ENCODE peak calls at places on chromosomes 16 and 17, in nine cellular contexts. W is A549, U is body of pancreas, O is sigmoid colon, E is IMR-90, Q is HCT116, V is uterus, R is stomach, M is lower leg skin. I is an unnamed sample.
A peak's percentile ranks its signal among the peaks of the same experiment; 100 is the strongest.

GRCh38 chr17:32593003-32593402 is 106.2 kb downstream of the CDK5R1 start:
- DNase-seq in W (no peak), U (no peak), O (no peak), E (no peak), Q (no peak), V (no peak), R (no peak), M (no peak), I (no peak)

GRCh38 chr16:86685071-86685470 is 106.7 kb downstream of the FOXL1 start:
- DNase-seq in W (no peak), U (no peak), O (no peak), E (no peak), Q (no peak), V (no peak), R (no peak), M (no peak), I (no peak)

GRCh38 chr17:58764373-58764772 is 8.7 kb downstream of the PPM1E start:
- DNase-seq in W (no peak), U (no peak), O (no peak), E (no peak), Q (no peak), V (no peak), R (no peak), M (no peak), I (no peak)

GRCh38 chr17:78529871-78530670 is 47.1 kb downstream of the DNAH17 start:
- DNase-seq in W (no peak), U (peak; percentile 77), O (no peak), E (no peak), Q (no peak), V (no peak), R (peak; percentile 40), M (no peak), I (no peak)

GRCh38 chr16:15440852-15441251 is 6.5 kb downstream of the BMERB1 start:
- DNase-seq in W (peak; percentile 58), U (no peak), O (no peak), E (peak; percentile 79), Q (no peak), V (no peak), R (no peak), M (no peak), I (peak; percentile 58)

GRCh38 chr17:17063546-17064122 is 21.4 kb downstream of the MPRIP start:
- DNase-seq in W (no peak), U (peak; percentile 49), O (peak; percentile 83), E (no peak), Q (no peak), V (no peak), R (peak; percentile 39), M (peak; percentile 91), I (peak; percentile 56)

GRCh38 chr17:59601130-59601529 is 18.6 kb upstream of the CLTC start:
- DNase-seq in W (no peak), U (no peak), O (no peak), E (no peak), Q (no peak), V (no peak), R (no peak), M (no peak), I (no peak)

GRCh38 chr17:33494156-33494555 is 201.1 kb upstream of the ASIC2 start:
- DNase-seq in W (no peak), U (no peak), O (no peak), E (no peak), Q (no peak), V (no peak), R (no peak), M (no peak), I (no peak)

GRCh38 chr16:1613240-1613639 is 1.1 kb downstream of the CRAMP1 start:
- DNase-seq in W (no peak), U (no peak), O (no peak), E (no peak), Q (no peak), V (no peak), R (no peak), M (no peak), I (peak; percentile 52)

GRCh38 chr16:1614226-1615102 is 2.3 kb downstream of the CRAMP1 start:
- DNase-seq in W (peak; percentile 58), U (peak; percentile 34), O (no peak), E (peak; percentile 30), Q (no peak), V (peak; percentile 17), R (peak; percentile 31), M (no peak), I (peak; percentile 77)

GRCh38 chr16:1610841-1611653 is 825 bp downstream of the IFT140 start:
- DNase-seq in W (no peak), U (no peak), O (no peak), E (no peak), Q (no peak), V (no peak), R (no peak), M (no peak), I (no peak)

GRCh38 chr16:1613728-1614225 is 1.6 kb downstream of the CRAMP1 start:
- DNase-seq in W (no peak), U (peak; percentile 35), O (no peak), E (no peak), Q (no peak), V (peak; percentile 27), R (peak; percentile 30), M (peak; percentile 88), I (peak; percentile 48)

GRCh38 chr16:1612320-1613111 is at the start of gene CRAMP1:
- DNase-seq in W (peak; percentile 38), U (peak; percentile 12), O (peak; percentile 74), E (no peak), Q (no peak), V (no peak), R (no peak), M (peak; percentile 86), I (peak; percentile 47)
- TF ChIP-seq POLR2A in W (peak; percentile 61), U (no peak), O (no peak), E (peak; percentile 82), Q (no peak), V (no peak), R (no peak), M (no peak), I (peak; percentile 69)

DNA sequence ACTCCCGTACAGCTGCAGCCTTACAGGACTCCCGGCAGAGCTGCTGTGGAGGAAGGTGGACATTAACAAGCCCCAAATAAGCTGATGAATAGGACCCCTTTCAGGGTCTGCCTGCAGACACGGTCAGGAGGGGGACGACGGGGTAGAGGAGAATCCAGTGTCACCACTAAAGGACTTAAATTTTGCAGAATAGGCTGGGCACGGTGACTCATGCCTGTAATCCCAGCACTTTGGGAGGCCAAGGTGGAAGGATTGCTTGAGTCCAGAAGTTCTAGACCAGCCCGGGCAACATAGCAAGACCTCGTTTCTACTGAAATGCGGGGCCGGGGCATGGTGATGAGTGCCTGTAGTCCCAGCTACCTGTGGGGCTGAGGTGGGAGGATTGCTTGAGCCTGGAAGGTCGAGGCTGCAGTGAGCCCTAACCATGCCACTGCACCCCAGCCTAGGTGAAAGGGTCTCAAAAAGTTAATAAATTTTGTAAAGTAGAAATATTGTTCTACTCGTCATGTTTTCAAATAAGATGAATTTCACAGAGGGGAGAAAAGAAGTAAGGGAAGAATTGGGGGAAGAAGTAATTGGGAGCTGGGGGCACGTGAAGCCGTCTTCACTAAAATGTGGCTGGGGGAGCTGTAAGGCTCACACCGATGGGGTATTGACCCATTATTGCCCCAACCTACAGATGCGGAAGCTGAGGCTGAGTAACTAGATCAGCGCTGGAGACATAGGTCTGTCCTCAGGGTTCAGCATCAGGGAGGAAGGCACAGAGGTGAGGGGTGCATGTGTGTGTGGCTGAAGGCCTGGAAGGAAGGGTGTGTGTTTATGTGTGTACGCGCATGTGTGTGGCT is 4.7 kb downstream of the LITAFD start:
- DNase-seq in W (no peak), U (no peak), O (no peak), E (no peak), Q (no peak), V (no peak), R (no peak), M (no peak), I (no peak)
- TF ChIP-seq POLR2A in W (no peak), U (no peak), O (no peak), E (no peak), Q (no peak), V (no peak), R (no peak), M (no peak), I (no peak)

DNA sequence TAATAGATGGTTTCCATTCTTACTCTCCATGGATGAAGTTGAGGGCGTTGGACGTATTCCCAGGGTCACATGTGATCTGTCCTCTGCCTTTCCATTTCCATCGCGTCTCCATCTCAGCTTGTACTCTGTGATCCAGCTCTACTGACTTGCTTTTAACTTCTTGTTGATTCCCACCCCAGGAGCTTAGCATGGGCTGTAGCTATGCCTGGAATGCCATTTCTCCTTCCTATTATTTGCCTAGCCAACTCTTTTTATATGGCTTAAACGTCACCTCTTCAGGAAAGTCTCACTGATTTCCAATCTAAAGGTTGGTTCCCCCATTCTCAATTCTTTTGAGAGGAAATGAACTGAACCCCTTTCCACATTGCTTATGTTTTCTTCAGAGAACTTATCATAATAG is 475.9 kb downstream of the XYLT1 start:
- DNase-seq in W (no peak), U (no peak), O (no peak), E (no peak), Q (no peak), V (no peak), R (no peak), M (no peak), I (no peak)
- TF ChIP-seq POLR2A in W (no peak), U (no peak), O (no peak), E (no peak), Q (no peak), V (no peak), R (no peak), M (no peak), I (no peak)

GRCh38 chr16:30954993-30955392 is 2.6 kb upstream of the SETD1A start:
- DNase-seq in W (no peak), U (no peak), O (no peak), E (no peak), Q (no peak), V (no peak), R (no peak), M (no peak), I (no peak)

GRCh38 chr16:30961384-30961783 is 3.8 kb downstream of the SETD1A start:
- DNase-seq in W (no peak), U (no peak), O (no peak), E (no peak), Q (no peak), V (no peak), R (no peak), M (no peak), I (no peak)

GRCh38 chr16:30956601-30957455 is 726 bp upstream of the SETD1A start:
- DNase-seq in W (peak; percentile 79), U (peak; percentile 79), O (peak; percentile 93), E (peak; percentile 81), Q (peak; percentile 72), V (peak; percentile 88), R (peak; percentile 81), M (peak; percentile 97), I (peak; percentile 91)

GRCh38 chr16:30958164-30959083 is 870 bp downstream of the SETD1A start:
- DNase-seq in W (peak; percentile 80), U (peak; percentile 59), O (no peak), E (peak; percentile 43), Q (peak; percentile 35), V (peak; percentile 65), R (peak; percentile 56), M (no peak), I (peak; percentile 78)

DNA sequence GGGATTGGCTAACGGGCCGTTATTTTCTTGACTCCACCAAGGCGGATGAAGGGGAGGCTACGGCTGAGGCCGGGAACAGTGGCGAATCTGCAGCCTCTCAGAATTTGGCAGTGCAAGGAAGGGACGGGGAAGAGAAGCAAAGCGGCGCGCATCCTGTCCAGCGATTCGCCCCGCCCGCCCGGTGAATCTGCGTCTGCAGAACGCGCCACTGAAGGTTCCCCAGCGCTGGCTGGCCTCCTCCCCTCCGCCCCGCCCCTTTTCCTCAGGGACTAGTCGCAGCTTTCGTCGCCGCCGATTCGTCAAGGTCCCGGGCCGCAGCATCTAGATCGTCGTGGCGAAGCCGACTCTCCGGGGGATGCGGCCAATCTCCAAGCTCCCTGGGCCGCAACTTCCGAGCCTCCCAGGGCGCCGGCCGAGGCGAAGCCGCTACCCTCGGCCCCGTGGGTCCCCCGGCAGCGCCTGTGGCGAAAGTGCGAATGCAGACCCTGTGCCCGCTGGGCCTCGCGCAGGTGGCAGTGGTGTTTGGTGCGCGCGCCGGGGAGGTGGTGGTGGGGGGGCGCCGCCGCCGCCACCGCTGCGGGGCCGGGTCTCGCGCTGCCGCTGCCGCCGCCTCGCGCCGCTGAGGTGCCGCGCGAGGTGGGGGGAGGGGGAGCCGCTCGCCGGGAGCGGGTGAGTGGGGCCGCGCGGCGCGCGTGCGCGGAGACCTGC is at the start of gene SETD1A:
- DNase-seq in W (peak; percentile 91), U (peak; percentile 96), O (peak; percentile 99), E (peak; percentile 95), Q (peak; percentile 90), V (peak; percentile 94), R (peak; percentile 97), M (peak; percentile 99), I (peak; percentile 91)
- TF ChIP-seq POLR2A in W (peak; percentile 38), U (peak; percentile 25), O (peak; percentile 9), E (no peak), Q (no peak), V (peak; percentile 38), R (no peak), M (no peak), I (peak; percentile 50)

I was measured in H54.